ENCODE peak calls at places on chromosome 17, in five cellular contexts. S is fibroblast of the aortic adventitia, H is left colon, E is amniotic stem cell, N is thoracic aorta. F is an unnamed sample.

GRCh38 chr17:3913531-3914318 is 2.5 kb downstream of the P2RX1 start:
- DNase-seq in E (peak), N (no peak), S (peak), H (peak), F (peak)

GRCh38 chr17:61492759-61493526 is 40.7 kb downstream of the TBX4 start:
- DNase-seq in H (no peak), N (no peak), E (peak), S (peak), F (no peak)

GRCh38 chr17:76268991-76269981 is 4.1 kb downstream of the UBALD2 start:
- DNase-seq in H (no peak), S (no peak), N (no peak), E (no peak), F (no peak)

GRCh38 chr17:38461683-38462082 is 33.4 kb downstream of the ARHGAP23 start:
- DNase-seq in S (no peak), N (no peak), H (no peak), E (no peak), F (no peak)

GRCh38 chr17:72166040-72166439 is 45.2 kb downstream of the SOX9 start:
- DNase-seq in N (no peak), H (no peak), S (no peak), E (no peak), F (no peak)

GRCh38 chr17:72514888-72515287 is 394.1 kb downstream of the SOX9 start:
- DNase-seq in H (no peak), E (no peak), S (peak), N (no peak), F (no peak)

GRCh38 chr17:36608794-36609497 is 7.6 kb downstream of the MRM1 start:
- DNase-seq in E (no peak), N (no peak), S (peak), H (no peak), F (peak)

GRCh38 chr17:72417627-72418026 is 296.8 kb downstream of the SOX9 start:
- DNase-seq in H (no peak), S (no peak), N (no peak), E (no peak), F (no peak)

GRCh38 chr17:44279586-44280344 is 11.8 kb upstream of the SLC4A1 start:
- DNase-seq in N (peak), S (peak), H (peak), E (no peak), F (peak)

GRCh38 chr17:80986046-80986445 is 5.6 kb upstream of the CHMP6 start:
- DNase-seq in S (no peak), H (no peak), N (no peak), E (no peak), F (no peak)

GRCh38 chr17:40886090-40886489 is 1.0 kb upstream of the KRT20 start:
- DNase-seq in E (no peak), S (no peak), N (no peak), H (no peak), F (peak)

GRCh38 chr17:45334231-45334630 is 17.4 kb upstream of the MAP3K14 start:
- DNase-seq in H (no peak), S (no peak), E (no peak), N (no peak), F (peak)

GRCh38 chr17:55433029-55433628 is 11.5 kb upstream of the MMD start:
- DNase-seq in H (no peak), S (no peak), E (no peak), N (no peak), F (no peak)

GRCh38 chr17:50477976-50478375 is 684 bp upstream of the RSAD1 start:
- DNase-seq in H (no peak), S (no peak), N (no peak), E (no peak), F (no peak)

GRCh38 chr17:77125432-77125901 is 15.3 kb upstream of the SEC14L1 start:
- DNase-seq in E (no peak), N (no peak), H (no peak), S (peak), F (no peak)

GRCh38 chr17:32783602-32784001 is 93.3 kb downstream of the MYO1D start:
- DNase-seq in S (peak), E (peak), H (no peak), N (no peak), F (peak)

GRCh38 chr17:68612228-68612922 is 11.2 kb upstream of the FAM20A start:
- DNase-seq in S (no peak), N (no peak), H (no peak), E (no peak), F (no peak)

GRCh38 chr17:34665803-34666763 is 86.7 kb downstream of the TMEM132E start:
- DNase-seq in S (no peak), H (no peak), N (no peak), E (no peak), F (no peak)

GRCh38 chr17:7997186-7997585 is 5.2 kb upstream of the GUCY2D start:
- DNase-seq in N (no peak), S (peak), E (no peak), H (peak), F (peak)